ENCODE peak calls at places on chromosomes 2 and 18, in eight cellular contexts. J is GM20000, K is endodermal cell, M is ELF-1, P is astrocyte, E is heart right ventricle, Z is nucleus accumbens, C is coronary artery. T is an unnamed sample.

GRCh38 chr2:45943231-45944044 is 292.0 kb downstream of the PRKCE start:
- DNase-seq in J (no peak), K (peak), M (no peak), P (peak), E (no peak), Z (no peak), C (peak), T (no peak)

GRCh38 chr2:37326285-37326684 is 1.7 kb upstream of the PRKD3 start:
- DNase-seq in J (no peak), K (no peak), M (no peak), P (peak), E (peak), Z (no peak), C (no peak), T (no peak)

GRCh38 chr2:173664520-173664919 is 300.7 kb downstream of the SP3 start:
- DNase-seq in J (no peak), K (no peak), M (no peak), P (no peak), E (no peak), Z (no peak), C (no peak), T (no peak)

GRCh38 chr2:15042824-15043223 is 410.3 kb downstream of the LRATD1 start:
- DNase-seq in J (no peak), K (no peak), M (no peak), P (peak), E (no peak), Z (no peak), C (no peak), T (no peak)

GRCh38 chr2:230871361-230872150 is 6.8 kb downstream of the ITM2C start:
- DNase-seq in J (no peak), K (peak), M (peak), P (no peak), E (no peak), Z (no peak), C (no peak), T (no peak)

GRCh38 chr2:10276481-10277292 is 26.0 kb upstream of the HPCAL1 start:
- DNase-seq in J (no peak), K (no peak), M (no peak), P (no peak), E (no peak), Z (no peak), C (no peak), T (no peak)

GRCh38 chr18:29849145-29849544 is 1193.4 kb downstream of the DSC3 start:
- DNase-seq in J (no peak), K (no peak), M (peak), P (peak), E (no peak), Z (no peak), C (no peak), T (no peak)

GRCh38 chr18:55856191-55856590 is 268.2 kb upstream of the TCF4 start:
- DNase-seq in J (no peak), K (peak), M (peak), P (peak), E (no peak), Z (no peak), C (no peak), T (no peak)

GRCh38 chr18:37572736-37573135 is 7.1 kb upstream of the CELF4 start:
- DNase-seq in J (no peak), K (peak), M (no peak), P (no peak), E (no peak), Z (no peak), C (peak), T (no peak)

GRCh38 chr2:54981409-54981808 is 68.8 kb downstream of the RTN4 start:
- DNase-seq in J (no peak), K (no peak), M (no peak), P (no peak), E (no peak), Z (no peak), C (no peak), T (no peak)

GRCh38 chr2:207412787-207413310 is 116.9 kb upstream of the CREB1 start:
- DNase-seq in J (no peak), K (no peak), M (no peak), P (no peak), E (no peak), Z (no peak), C (no peak), T (no peak)

GRCh38 chr2:19677825-19678518 is 223.8 kb downstream of the TTC32 start:
- DNase-seq in J (no peak), K (no peak), M (no peak), P (no peak), E (peak), Z (no peak), C (peak), T (no peak)

GRCh38 chr2:57180042-57180567 is 866.5 kb upstream of the VRK2 start:
- DNase-seq in J (no peak), K (no peak), M (no peak), P (peak), E (no peak), Z (no peak), C (no peak), T (no peak)

GRCh38 chr2:58614259-58614658 is 373.1 kb upstream of the FANCL start:
- DNase-seq in J (no peak), K (no peak), M (no peak), P (no peak), E (no peak), Z (no peak), C (no peak), T (no peak)

GRCh38 chr18:5720132-5720531 is 175.2 kb downstream of the TMEM200C start:
- DNase-seq in J (no peak), K (no peak), M (no peak), P (no peak), E (no peak), Z (no peak), C (no peak), T (no peak)

GRCh38 chr2:202185156-202185555 is 53.2 kb downstream of the SUMO1 start:
- DNase-seq in J (no peak), K (no peak), M (no peak), P (no peak), E (no peak), Z (no peak), C (no peak), T (no peak)

GRCh38 chr2:196268538-196269338 is 97.4 kb upstream of the STK17B start:
- DNase-seq in J (no peak), K (no peak), M (no peak), P (no peak), E (no peak), Z (no peak), C (no peak), T (no peak)

GRCh38 chr2:33314541-33314940 is 161.9 kb upstream of the RASGRP3 start:
- DNase-seq in J (no peak), K (no peak), M (no peak), P (no peak), E (no peak), Z (no peak), C (no peak), T (no peak)

GRCh38 chr2:185608799-185609198 is 129.8 kb upstream of the FSIP2 start:
- DNase-seq in J (no peak), K (no peak), M (no peak), P (peak), E (no peak), Z (no peak), C (no peak), T (no peak)

GRCh38 chr2:161134547-161135518 is 25.4 kb upstream of the TANK start:
- DNase-seq in J (no peak), K (no peak), M (peak), P (peak), E (peak), Z (peak), C (no peak), T (peak)

GRCh38 chr2:56239437-56239836 is 55.6 kb downstream of the CCDC85A start:
- DNase-seq in J (no peak), K (no peak), M (no peak), P (peak), E (no peak), Z (no peak), C (no peak), T (no peak)

GRCh38 chr2:80205498-80205897 is 99.1 kb downstream of the LRRTM1 start:
- DNase-seq in J (no peak), K (no peak), M (no peak), P (no peak), E (no peak), Z (no peak), C (no peak), T (no peak)

GRCh38 chr2:219484343-219485200 is 14.1 kb upstream of the GMPPA start:
- DNase-seq in J (no peak), K (peak), M (peak), P (no peak), E (no peak), Z (no peak), C (no peak), T (no peak)

GRCh38 chr2:223451-223850 is 40.4 kb downstream of the SH3YL1 start:
- DNase-seq in J (no peak), K (no peak), M (no peak), P (no peak), E (no peak), Z (no peak), C (no peak), T (no peak)

GRCh38 chr2:190404487-190404886 is 3.7 kb upstream of the MFSD6 start:
- DNase-seq in J (no peak), K (peak), M (no peak), P (peak), E (no peak), Z (no peak), C (no peak), T (no peak)

GRCh38 chr2:229492034-229492433 is 220.9 kb upstream of the PID1 start:
- DNase-seq in J (no peak), K (no peak), M (no peak), P (peak), E (no peak), Z (no peak), C (no peak), T (no peak)

GRCh38 chr2:96923810-96924774 is 54.2 kb upstream of the SEMA4C start:
- DNase-seq in J (no peak), K (no peak), M (no peak), P (no peak), E (no peak), Z (no peak), C (no peak), T (no peak)

GRCh38 chr2:159515482-159515881 is 100.9 kb downstream of the BAZ2B start:
- DNase-seq in J (no peak), K (no peak), M (no peak), P (no peak), E (no peak), Z (no peak), C (no peak), T (no peak)

GRCh38 chr18:42038936-42039335 is 83.9 kb downstream of the PIK3C3 start:
- DNase-seq in J (no peak), K (no peak), M (no peak), P (peak), E (no peak), Z (no peak), C (no peak), T (no peak)

GRCh38 chr2:158124896-158125295 is 23.2 kb downstream of the UPP2 start:
- DNase-seq in J (no peak), K (no peak), M (no peak), P (no peak), E (no peak), Z (no peak), C (no peak), T (no peak)

GRCh38 chr2:111209045-111209514 is 88.4 kb downstream of the BCL2L11 start:
- DNase-seq in J (peak), K (no peak), M (no peak), P (peak), E (no peak), Z (no peak), C (no peak), T (no peak)

GRCh38 chr2:85112906-85113625 is 20.1 kb upstream of the TCF7L1 start:
- DNase-seq in J (no peak), K (no peak), M (no peak), P (no peak), E (no peak), Z (no peak), C (no peak), T (no peak)

GRCh38 chr2:121211689-121212151 is 73.3 kb downstream of the TFCP2L1 start:
- DNase-seq in J (no peak), K (no peak), M (no peak), P (no peak), E (no peak), Z (no peak), C (no peak), T (no peak)

GRCh38 chr18:2978626-2979025 is 34.3 kb downstream of the LPIN2 start:
- DNase-seq in J (no peak), K (no peak), M (no peak), P (peak), E (no peak), Z (no peak), C (no peak), T (no peak)

GRCh38 chr18:70288171-70288850 is 534 bp upstream of the SOCS6 start:
- DNase-seq in J (peak), K (peak), M (peak), P (no peak), E (peak), Z (no peak), C (peak), T (no peak)

GRCh38 chr2:128444044-128444771 is 125.5 kb upstream of the HS6ST1 start:
- DNase-seq in J (no peak), K (peak), M (no peak), P (no peak), E (no peak), Z (no peak), C (peak), T (peak)

GRCh38 chr2:202780514-202781021 is 91.0 kb downstream of the ICA1L start:
- DNase-seq in J (peak), K (no peak), M (no peak), P (peak), E (no peak), Z (no peak), C (no peak), T (no peak)

GRCh38 chr2:108978709-108979111 is 10.3 kb downstream of the EDAR start:
- DNase-seq in J (no peak), K (peak), M (no peak), P (no peak), E (no peak), Z (no peak), C (no peak), T (no peak)